ENCODE peak calls at places on chromosomes 2 and 18, in nine cellular contexts. A is Peyer's patch, C is AG09309, Q is endodermal cell, H is left ventricle myocardium inferior, Y is GM13976, Z is WTC11, B is DND-41, G is lower leg skin. I is an unnamed sample.
A peak's percentile ranks its signal among the peaks of the same experiment; 100 is the strongest.

GRCh38 chr2:11097038-11097720 is 58.1 kb upstream of the SLC66A3 start:
- DNase-seq in H (peak; percentile 31), G (no peak), A (no peak), B (no peak), C (peak; percentile 34), Y (no peak), Z (no peak), Q (no peak), I (no peak)

GRCh38 chr2:12755384-12755783 is 38.6 kb downstream of the TRIB2 start:
- DNase-seq in H (no peak), Z (no peak), Q (peak; percentile 10), B (no peak), Y (no peak), C (no peak), G (no peak), A (no peak), I (no peak)

GRCh38 chr2:169819106-169819505 is 5.6 kb downstream of the METTL5 start:
- DNase-seq in Q (no peak), H (no peak), A (no peak), B (no peak), Z (no peak), G (no peak), C (no peak), Y (no peak), I (no peak)

GRCh38 chr2:44237221-44237620 is 38.1 kb upstream of the SLC3A1 start:
- DNase-seq in B (peak; percentile 51), A (no peak), Y (peak; percentile 37), G (no peak), H (no peak), Z (no peak), C (no peak), Q (no peak), I (no peak)

GRCh38 chr18:74896390-74896991 is 298.8 kb downstream of the ZNF407 start:
- DNase-seq in Y (peak; percentile 31), B (peak; percentile 9), A (peak; percentile 73), H (no peak), Q (peak; percentile 85), Z (peak; percentile 60), G (no peak), C (no peak), I (no peak)

GRCh38 chr2:162297925-162298552 is 20.4 kb downstream of the IFIH1 start:
- DNase-seq in G (peak; percentile 82), Z (peak; percentile 33), Y (no peak), B (peak; percentile 61), A (peak; percentile 77), Q (peak; percentile 78), H (no peak), C (peak; percentile 45), I (no peak)

GRCh38 chr2:122523981-122524380 is 768.5 kb downstream of the TSN start:
- DNase-seq in H (no peak), B (no peak), Y (no peak), A (no peak), C (no peak), Q (no peak), Z (no peak), G (no peak), I (no peak)

GRCh38 chr2:114011709-114012108 is 121.8 kb downstream of the ACTR3 start:
- DNase-seq in H (no peak), A (no peak), Z (no peak), C (no peak), G (no peak), B (no peak), Q (no peak), Y (no peak), I (no peak)

GRCh38 chr2:238727585-238728321 is 120.1 kb upstream of the TWIST2 start:
- DNase-seq in Z (no peak), A (no peak), H (peak; percentile 28), G (peak; percentile 49), Q (no peak), B (no peak), C (peak; percentile 96), Y (no peak), I (no peak)

DNA sequence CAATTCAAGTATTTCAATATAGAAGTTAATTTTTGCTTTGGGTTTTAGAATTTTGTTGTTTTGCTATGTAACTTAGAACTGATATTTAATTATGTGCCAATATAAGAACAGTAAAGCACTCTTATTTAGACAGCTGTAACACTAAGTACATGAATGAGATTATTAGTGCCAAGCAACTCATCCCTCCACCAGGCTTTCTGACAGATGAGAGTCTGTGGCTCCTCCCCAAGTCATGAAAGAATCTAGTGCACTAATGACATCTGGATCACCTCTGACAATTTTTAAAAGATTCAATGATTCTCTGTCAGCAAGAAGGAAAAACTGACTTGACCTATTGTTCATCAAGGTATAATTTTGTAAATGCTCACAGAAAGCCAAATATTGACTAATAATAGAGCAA is 67.8 kb downstream of the TMEFF2 start:
- DNase-seq in Q (no peak), Z (no peak), G (no peak), H (no peak), C (no peak), B (no peak), Y (no peak), A (no peak), I (no peak)
- TF ChIP-seq CTCF in Q (no peak), Z (no peak), G (no peak), H (no peak), C (no peak), B (no peak), Y (no peak), A (no peak), I (no peak)

GRCh38 chr18:37553633-37554398 is 11.8 kb downstream of the CELF4 start:
- DNase-seq in B (no peak), A (no peak), G (no peak), Q (peak; percentile 87), C (no peak), Z (peak; percentile 69), Y (no peak), H (no peak), I (no peak)
- TF ChIP-seq CTCF in B (no peak), A (no peak), G (no peak), Q (peak; percentile 83), C (peak; percentile 21), Z (peak; percentile 43), Y (no peak), H (peak; percentile 40), I (no peak)

GRCh38 chr2:165015052-165015642 is 59.8 kb upstream of the SLC38A11 start:
- DNase-seq in H (peak; percentile 37), Y (peak; percentile 52), A (peak; percentile 85), C (no peak), Z (peak; percentile 75), G (no peak), B (peak; percentile 65), Q (peak; percentile 91), I (no peak)
- TF ChIP-seq CTCF in H (peak; percentile 90), Y (peak; percentile 74), A (peak; percentile 64), C (peak; percentile 95), Z (peak; percentile 76), G (no peak), B (peak; percentile 89), Q (peak; percentile 93), I (peak; percentile 82)

GRCh38 chr2:101153811-101154210 is 2.6 kb upstream of the TBC1D8 start:
- DNase-seq in A (no peak), C (no peak), Q (no peak), G (no peak), H (no peak), B (no peak), Y (no peak), Z (no peak), I (no peak)

GRCh38 chr2:101151141-101151858 is at the start of gene TBC1D8:
- DNase-seq in H (peak; percentile 90), G (peak; percentile 74), A (peak; percentile 91), C (no peak), Y (peak; percentile 93), Q (peak; percentile 95), Z (peak; percentile 89), B (peak; percentile 85), I (peak; percentile 59)

GRCh38 chr2:101152195-101153076 is 1.3 kb upstream of the TBC1D8 start:
- DNase-seq in H (peak; percentile 35), Y (peak; percentile 76), C (no peak), A (peak; percentile 84), Z (peak; percentile 58), G (peak; percentile 62), Q (peak; percentile 88), B (no peak), I (no peak)

GRCh38 chr2:101151859-101152194 is 645 bp upstream of the TBC1D8 start:
- DNase-seq in C (no peak), Z (no peak), Y (no peak), Q (no peak), G (no peak), H (no peak), B (no peak), A (peak; percentile 50), I (no peak)

DNA sequence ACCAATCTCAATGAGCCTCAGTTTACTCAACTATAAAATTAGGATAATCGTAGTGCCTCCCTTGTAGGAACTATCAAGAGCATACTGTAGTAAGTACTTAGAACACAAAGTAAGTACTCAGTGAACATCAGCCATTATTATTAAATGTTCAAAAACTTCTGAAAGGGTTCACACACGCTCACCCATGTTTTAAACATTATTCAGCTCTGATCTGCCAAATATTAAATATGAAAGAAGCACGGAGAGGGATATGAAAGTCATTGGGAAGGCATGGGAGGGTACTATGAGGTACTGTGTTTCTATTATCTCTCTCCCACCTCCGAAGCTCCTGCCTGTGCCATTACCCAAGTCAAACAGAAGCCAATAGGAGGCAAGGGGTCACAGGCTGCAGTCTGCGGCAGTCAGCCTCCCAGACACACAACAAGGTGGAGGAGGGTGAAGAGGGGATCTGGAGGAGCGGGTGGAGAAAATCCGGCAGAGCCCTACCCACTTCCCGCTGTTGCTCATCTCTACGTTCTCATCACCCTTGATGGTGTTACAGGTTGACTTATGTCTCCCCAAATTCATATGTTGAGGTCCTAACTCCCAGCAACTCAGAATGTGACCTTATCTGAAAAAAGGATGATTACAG is 2.0 kb upstream of the TBC1D8 start:
- DNase-seq in B (no peak), A (no peak), G (no peak), H (no peak), C (no peak), Z (no peak), Q (no peak), Y (no peak), I (no peak)
- TF ChIP-seq CTCF in B (no peak), A (no peak), G (no peak), H (no peak), C (no peak), Z (peak; percentile 3), Q (no peak), Y (no peak), I (no peak)

GRCh38 chr2:125224830-125225229 is 1199.7 kb downstream of the CNTNAP5 start:
- DNase-seq in G (no peak), B (no peak), H (no peak), C (no peak), A (no peak), Z (peak; percentile 10), Q (peak; percentile 72), Y (no peak), I (no peak)
- TF ChIP-seq CTCF in G (no peak), B (no peak), H (no peak), C (no peak), A (no peak), Z (no peak), Q (peak; percentile 70), Y (no peak), I (no peak)

GRCh38 chr2:166805753-166806152 is 82.5 kb upstream of the XIRP2 start:
- DNase-seq in Y (no peak), G (no peak), C (no peak), A (no peak), B (no peak), Z (no peak), Q (no peak), H (no peak), I (no peak)
- TF ChIP-seq CTCF in Y (no peak), G (no peak), C (no peak), A (no peak), B (no peak), Z (no peak), Q (no peak), H (no peak), I (no peak)